ENCODE peak calls at places on chromosomes 4 and X, in ten cellular contexts. One of them, this sample, is unnamed.

GRCh38 chrX:48897157-48897620 is 379 bp downstream of the TIMM17B start:
- DNase-seq in stimulated activated CD4-positive, alpha-beta T cell treated with anti-CD3 and anti-CD28 coated beads, Interleukin-1b, Interleukin-23, amount 100 ng/mL, for 24 hours: no peak
- DNase-seq in retinal pigment epithelial cell: peak
- DNase-seq in dermis microvascular lymphatic vessel endothelial cell: peak
- DNase-seq in NCI-H1105: peak
- DNase-seq in stimulated activated naive B cell treated with anti-CD40 and anti-IgM and Interleukin-4, amounts not matched to agents 10 μg/mL and 1 μg/mL and 100 μg/mL, for 72 hours: peak
- DNase-seq in endodermal cell: peak
- DNase-seq in dorsolateral prefrontal cortex: peak
- DNase-seq in AG09319: no peak
- DNase-seq in OCI-M1: peak
- DNase-seq in this sample: peak

GRCh38 chrX:150913511-150913910 is 15.0 kb upstream of the CD99L2 start:
- DNase-seq in endodermal cell: no peak
- DNase-seq in stimulated activated CD4-positive, alpha-beta T cell treated with anti-CD3 and anti-CD28 coated beads, Interleukin-1b, Interleukin-23, amount 100 ng/mL, for 24 hours: no peak
- DNase-seq in dermis microvascular lymphatic vessel endothelial cell: no peak
- DNase-seq in OCI-M1: peak
- DNase-seq in dorsolateral prefrontal cortex: no peak
- DNase-seq in AG09319: peak
- DNase-seq in NCI-H1105: no peak
- DNase-seq in stimulated activated naive B cell treated with anti-CD40 and anti-IgM and Interleukin-4, amounts not matched to agents 10 μg/mL and 1 μg/mL and 100 μg/mL, for 72 hours: no peak
- DNase-seq in retinal pigment epithelial cell: no peak
- DNase-seq in this sample: no peak

GRCh38 chr4:140019619-140020367 is 134.2 kb downstream of the MAML3 start:
- DNase-seq in dorsolateral prefrontal cortex: no peak
- DNase-seq in retinal pigment epithelial cell: no peak
- DNase-seq in AG09319: no peak
- DNase-seq in dermis microvascular lymphatic vessel endothelial cell: no peak
- DNase-seq in stimulated activated naive B cell treated with anti-CD40 and anti-IgM and Interleukin-4, amounts not matched to agents 10 μg/mL and 1 μg/mL and 100 μg/mL, for 72 hours: no peak
- DNase-seq in NCI-H1105: no peak
- DNase-seq in stimulated activated CD4-positive, alpha-beta T cell treated with anti-CD3 and anti-CD28 coated beads, Interleukin-1b, Interleukin-23, amount 100 ng/mL, for 24 hours: no peak
- DNase-seq in OCI-M1: peak
- DNase-seq in endodermal cell: no peak
- DNase-seq in this sample: no peak

GRCh38 chr4:15976456-15977096 is 13.6 kb upstream of the FGFBP2 start:
- DNase-seq in endodermal cell: peak
- DNase-seq in AG09319: no peak
- DNase-seq in OCI-M1: no peak
- DNase-seq in NCI-H1105: no peak
- DNase-seq in dorsolateral prefrontal cortex: no peak
- DNase-seq in dermis microvascular lymphatic vessel endothelial cell: no peak
- DNase-seq in stimulated activated CD4-positive, alpha-beta T cell treated with anti-CD3 and anti-CD28 coated beads, Interleukin-1b, Interleukin-23, amount 100 ng/mL, for 24 hours: no peak
- DNase-seq in retinal pigment epithelial cell: no peak
- DNase-seq in stimulated activated naive B cell treated with anti-CD40 and anti-IgM and Interleukin-4, amounts not matched to agents 10 μg/mL and 1 μg/mL and 100 μg/mL, for 72 hours: no peak
- DNase-seq in this sample: no peak

GRCh38 chr4:123396294-123397275 is at the start of gene SPRY1:
- DNase-seq in AG09319: no peak
- DNase-seq in stimulated activated CD4-positive, alpha-beta T cell treated with anti-CD3 and anti-CD28 coated beads, Interleukin-1b, Interleukin-23, amount 100 ng/mL, for 24 hours: peak
- DNase-seq in dermis microvascular lymphatic vessel endothelial cell: peak
- DNase-seq in retinal pigment epithelial cell: peak
- DNase-seq in OCI-M1: peak
- DNase-seq in dorsolateral prefrontal cortex: peak
- DNase-seq in stimulated activated naive B cell treated with anti-CD40 and anti-IgM and Interleukin-4, amounts not matched to agents 10 μg/mL and 1 μg/mL and 100 μg/mL, for 72 hours: peak
- DNase-seq in endodermal cell: peak
- DNase-seq in NCI-H1105: peak
- DNase-seq in this sample: no peak

GRCh38 chrX:65196758-65197371 is 220.6 kb upstream of the ZC4H2 start:
- DNase-seq in NCI-H1105: no peak
- DNase-seq in OCI-M1: no peak
- DNase-seq in dermis microvascular lymphatic vessel endothelial cell: no peak
- DNase-seq in dorsolateral prefrontal cortex: peak
- DNase-seq in endodermal cell: peak
- DNase-seq in stimulated activated naive B cell treated with anti-CD40 and anti-IgM and Interleukin-4, amounts not matched to agents 10 μg/mL and 1 μg/mL and 100 μg/mL, for 72 hours: no peak
- DNase-seq in retinal pigment epithelial cell: no peak
- DNase-seq in AG09319: no peak
- DNase-seq in stimulated activated CD4-positive, alpha-beta T cell treated with anti-CD3 and anti-CD28 coated beads, Interleukin-1b, Interleukin-23, amount 100 ng/mL, for 24 hours: no peak
- DNase-seq in this sample: peak

GRCh38 chrX:334331-334891 is 15.8 kb upstream of the GTPBP6 start:
- DNase-seq in AG09319: no peak
- DNase-seq in retinal pigment epithelial cell: no peak
- DNase-seq in dermis microvascular lymphatic vessel endothelial cell: no peak
- DNase-seq in stimulated activated CD4-positive, alpha-beta T cell treated with anti-CD3 and anti-CD28 coated beads, Interleukin-1b, Interleukin-23, amount 100 ng/mL, for 24 hours: no peak
- DNase-seq in OCI-M1: no peak
- DNase-seq in endodermal cell: no peak
- DNase-seq in dorsolateral prefrontal cortex: no peak
- DNase-seq in stimulated activated naive B cell treated with anti-CD40 and anti-IgM and Interleukin-4, amounts not matched to agents 10 μg/mL and 1 μg/mL and 100 μg/mL, for 72 hours: no peak
- DNase-seq in NCI-H1105: no peak
- DNase-seq in this sample: no peak

GRCh38 chrX:70774223-70774622 is 134.3 kb downstream of the TEX11 start:
- DNase-seq in retinal pigment epithelial cell: no peak
- DNase-seq in stimulated activated naive B cell treated with anti-CD40 and anti-IgM and Interleukin-4, amounts not matched to agents 10 μg/mL and 1 μg/mL and 100 μg/mL, for 72 hours: no peak
- DNase-seq in dorsolateral prefrontal cortex: no peak
- DNase-seq in NCI-H1105: no peak
- DNase-seq in dermis microvascular lymphatic vessel endothelial cell: no peak
- DNase-seq in endodermal cell: no peak
- DNase-seq in OCI-M1: peak
- DNase-seq in stimulated activated CD4-positive, alpha-beta T cell treated with anti-CD3 and anti-CD28 coated beads, Interleukin-1b, Interleukin-23, amount 100 ng/mL, for 24 hours: no peak
- DNase-seq in AG09319: no peak
- DNase-seq in this sample: no peak

GRCh38 chr4:17347445-17347844 is 164.4 kb downstream of the QDPR start:
- DNase-seq in endodermal cell: peak
- DNase-seq in stimulated activated CD4-positive, alpha-beta T cell treated with anti-CD3 and anti-CD28 coated beads, Interleukin-1b, Interleukin-23, amount 100 ng/mL, for 24 hours: no peak
- DNase-seq in dermis microvascular lymphatic vessel endothelial cell: peak
- DNase-seq in stimulated activated naive B cell treated with anti-CD40 and anti-IgM and Interleukin-4, amounts not matched to agents 10 μg/mL and 1 μg/mL and 100 μg/mL, for 72 hours: no peak
- DNase-seq in OCI-M1: peak
- DNase-seq in dorsolateral prefrontal cortex: no peak
- DNase-seq in retinal pigment epithelial cell: no peak
- DNase-seq in AG09319: no peak
- DNase-seq in NCI-H1105: no peak
- DNase-seq in this sample: peak

GRCh38 chr4:87117051-87117729 is 103.2 kb downstream of the KLHL8 start:
- DNase-seq in stimulated activated CD4-positive, alpha-beta T cell treated with anti-CD3 and anti-CD28 coated beads, Interleukin-1b, Interleukin-23, amount 100 ng/mL, for 24 hours: no peak
- DNase-seq in stimulated activated naive B cell treated with anti-CD40 and anti-IgM and Interleukin-4, amounts not matched to agents 10 μg/mL and 1 μg/mL and 100 μg/mL, for 72 hours: no peak
- DNase-seq in AG09319: no peak
- DNase-seq in retinal pigment epithelial cell: peak
- DNase-seq in dermis microvascular lymphatic vessel endothelial cell: no peak
- DNase-seq in NCI-H1105: no peak
- DNase-seq in dorsolateral prefrontal cortex: no peak
- DNase-seq in endodermal cell: no peak
- DNase-seq in OCI-M1: no peak
- DNase-seq in this sample: peak

GRCh38 chrX:16807548-16807947 is 21.3 kb downstream of the TXLNG start:
- DNase-seq in stimulated activated naive B cell treated with anti-CD40 and anti-IgM and Interleukin-4, amounts not matched to agents 10 μg/mL and 1 μg/mL and 100 μg/mL, for 72 hours: no peak
- DNase-seq in AG09319: no peak
- DNase-seq in stimulated activated CD4-positive, alpha-beta T cell treated with anti-CD3 and anti-CD28 coated beads, Interleukin-1b, Interleukin-23, amount 100 ng/mL, for 24 hours: no peak
- DNase-seq in NCI-H1105: no peak
- DNase-seq in dorsolateral prefrontal cortex: no peak
- DNase-seq in OCI-M1: peak
- DNase-seq in endodermal cell: peak
- DNase-seq in dermis microvascular lymphatic vessel endothelial cell: peak
- DNase-seq in retinal pigment epithelial cell: no peak
- DNase-seq in this sample: peak

GRCh38 chr4:102825261-102826071 is 1.9 kb downstream of the UBE2D3 start:
- DNase-seq in stimulated activated CD4-positive, alpha-beta T cell treated with anti-CD3 and anti-CD28 coated beads, Interleukin-1b, Interleukin-23, amount 100 ng/mL, for 24 hours: no peak
- DNase-seq in dermis microvascular lymphatic vessel endothelial cell: peak
- DNase-seq in endodermal cell: peak
- DNase-seq in retinal pigment epithelial cell: no peak
- DNase-seq in stimulated activated naive B cell treated with anti-CD40 and anti-IgM and Interleukin-4, amounts not matched to agents 10 μg/mL and 1 μg/mL and 100 μg/mL, for 72 hours: peak
- DNase-seq in OCI-M1: peak
- DNase-seq in AG09319: peak
- DNase-seq in dorsolateral prefrontal cortex: peak
- DNase-seq in NCI-H1105: no peak
- DNase-seq in this sample: peak

GRCh38 chrX:42519666-42520231 is 258.2 kb downstream of the PPP1R2C start:
- DNase-seq in NCI-H1105: no peak
- DNase-seq in dorsolateral prefrontal cortex: no peak
- DNase-seq in dermis microvascular lymphatic vessel endothelial cell: no peak
- DNase-seq in stimulated activated naive B cell treated with anti-CD40 and anti-IgM and Interleukin-4, amounts not matched to agents 10 μg/mL and 1 μg/mL and 100 μg/mL, for 72 hours: no peak
- DNase-seq in OCI-M1: peak
- DNase-seq in endodermal cell: no peak
- DNase-seq in retinal pigment epithelial cell: peak
- DNase-seq in AG09319: peak
- DNase-seq in stimulated activated CD4-positive, alpha-beta T cell treated with anti-CD3 and anti-CD28 coated beads, Interleukin-1b, Interleukin-23, amount 100 ng/mL, for 24 hours: no peak
- DNase-seq in this sample: peak

GRCh38 chrX:76253432-76253831 is 80.6 kb downstream of the PBDC1 start:
- DNase-seq in stimulated activated CD4-positive, alpha-beta T cell treated with anti-CD3 and anti-CD28 coated beads, Interleukin-1b, Interleukin-23, amount 100 ng/mL, for 24 hours: no peak
- DNase-seq in AG09319: peak
- DNase-seq in stimulated activated naive B cell treated with anti-CD40 and anti-IgM and Interleukin-4, amounts not matched to agents 10 μg/mL and 1 μg/mL and 100 μg/mL, for 72 hours: peak
- DNase-seq in dorsolateral prefrontal cortex: no peak
- DNase-seq in OCI-M1: peak
- DNase-seq in dermis microvascular lymphatic vessel endothelial cell: peak
- DNase-seq in NCI-H1105: peak
- DNase-seq in endodermal cell: peak
- DNase-seq in retinal pigment epithelial cell: no peak
- DNase-seq in this sample: peak

GRCh38 chrX:2691543-2692220 is 587 bp downstream of the CD99 start:
- DNase-seq in dorsolateral prefrontal cortex: no peak
- DNase-seq in dermis microvascular lymphatic vessel endothelial cell: no peak
- DNase-seq in AG09319: no peak
- DNase-seq in stimulated activated CD4-positive, alpha-beta T cell treated with anti-CD3 and anti-CD28 coated beads, Interleukin-1b, Interleukin-23, amount 100 ng/mL, for 24 hours: no peak
- DNase-seq in endodermal cell: no peak
- DNase-seq in OCI-M1: no peak
- DNase-seq in stimulated activated naive B cell treated with anti-CD40 and anti-IgM and Interleukin-4, amounts not matched to agents 10 μg/mL and 1 μg/mL and 100 μg/mL, for 72 hours: no peak
- DNase-seq in retinal pigment epithelial cell: no peak
- DNase-seq in NCI-H1105: no peak
- DNase-seq in this sample: peak

GRCh38 chr4:102493794-102494193 is 7.4 kb upstream of the NFKB1 start:
- DNase-seq in stimulated activated naive B cell treated with anti-CD40 and anti-IgM and Interleukin-4, amounts not matched to agents 10 μg/mL and 1 μg/mL and 100 μg/mL, for 72 hours: no peak
- DNase-seq in OCI-M1: no peak
- DNase-seq in dorsolateral prefrontal cortex: no peak
- DNase-seq in stimulated activated CD4-positive, alpha-beta T cell treated with anti-CD3 and anti-CD28 coated beads, Interleukin-1b, Interleukin-23, amount 100 ng/mL, for 24 hours: no peak
- DNase-seq in endodermal cell: no peak
- DNase-seq in AG09319: no peak
- DNase-seq in retinal pigment epithelial cell: no peak
- DNase-seq in NCI-H1105: peak
- DNase-seq in dermis microvascular lymphatic vessel endothelial cell: no peak
- DNase-seq in this sample: no peak

GRCh38 chr4:7812191-7812860 is 127.3 kb downstream of the AFAP1 start:
- DNase-seq in retinal pigment epithelial cell: no peak
- DNase-seq in NCI-H1105: no peak
- DNase-seq in AG09319: no peak
- DNase-seq in stimulated activated CD4-positive, alpha-beta T cell treated with anti-CD3 and anti-CD28 coated beads, Interleukin-1b, Interleukin-23, amount 100 ng/mL, for 24 hours: no peak
- DNase-seq in OCI-M1: no peak
- DNase-seq in stimulated activated naive B cell treated with anti-CD40 and anti-IgM and Interleukin-4, amounts not matched to agents 10 μg/mL and 1 μg/mL and 100 μg/mL, for 72 hours: no peak
- DNase-seq in endodermal cell: no peak
- DNase-seq in dermis microvascular lymphatic vessel endothelial cell: no peak
- DNase-seq in dorsolateral prefrontal cortex: no peak
- DNase-seq in this sample: no peak

GRCh38 chr4:742742-743311 is 37.2 kb downstream of the PCGF3 start:
- DNase-seq in dorsolateral prefrontal cortex: no peak
- DNase-seq in AG09319: no peak
- DNase-seq in retinal pigment epithelial cell: no peak
- DNase-seq in stimulated activated naive B cell treated with anti-CD40 and anti-IgM and Interleukin-4, amounts not matched to agents 10 μg/mL and 1 μg/mL and 100 μg/mL, for 72 hours: peak
- DNase-seq in endodermal cell: peak
- DNase-seq in stimulated activated CD4-positive, alpha-beta T cell treated with anti-CD3 and anti-CD28 coated beads, Interleukin-1b, Interleukin-23, amount 100 ng/mL, for 24 hours: peak
- DNase-seq in NCI-H1105: no peak
- DNase-seq in OCI-M1: peak
- DNase-seq in dermis microvascular lymphatic vessel endothelial cell: peak
- DNase-seq in this sample: peak

GRCh38 chr4:138334346-138335016 is 92.3 kb upstream of the SLC7A11 start:
- DNase-seq in endodermal cell: no peak
- DNase-seq in dorsolateral prefrontal cortex: no peak
- DNase-seq in OCI-M1: no peak
- DNase-seq in AG09319: no peak
- DNase-seq in retinal pigment epithelial cell: no peak
- DNase-seq in NCI-H1105: no peak
- DNase-seq in stimulated activated naive B cell treated with anti-CD40 and anti-IgM and Interleukin-4, amounts not matched to agents 10 μg/mL and 1 μg/mL and 100 μg/mL, for 72 hours: no peak
- DNase-seq in dermis microvascular lymphatic vessel endothelial cell: no peak
- DNase-seq in stimulated activated CD4-positive, alpha-beta T cell treated with anti-CD3 and anti-CD28 coated beads, Interleukin-1b, Interleukin-23, amount 100 ng/mL, for 24 hours: no peak
- DNase-seq in this sample: no peak

GRCh38 chr4:173835863-173836262 is 305.8 kb upstream of the HAND2 start:
- DNase-seq in retinal pigment epithelial cell: peak
- DNase-seq in dorsolateral prefrontal cortex: peak
- DNase-seq in endodermal cell: peak
- DNase-seq in dermis microvascular lymphatic vessel endothelial cell: no peak
- DNase-seq in NCI-H1105: no peak
- DNase-seq in stimulated activated naive B cell treated with anti-CD40 and anti-IgM and Interleukin-4, amounts not matched to agents 10 μg/mL and 1 μg/mL and 100 μg/mL, for 72 hours: no peak
- DNase-seq in OCI-M1: peak
- DNase-seq in stimulated activated CD4-positive, alpha-beta T cell treated with anti-CD3 and anti-CD28 coated beads, Interleukin-1b, Interleukin-23, amount 100 ng/mL, for 24 hours: no peak
- DNase-seq in AG09319: no peak
- DNase-seq in this sample: no peak

GRCh38 chr4:3374667-3375066 is 67.1 kb upstream of the HGFAC start:
- DNase-seq in dorsolateral prefrontal cortex: no peak
- DNase-seq in NCI-H1105: no peak
- DNase-seq in stimulated activated naive B cell treated with anti-CD40 and anti-IgM and Interleukin-4, amounts not matched to agents 10 μg/mL and 1 μg/mL and 100 μg/mL, for 72 hours: no peak
- DNase-seq in AG09319: no peak
- DNase-seq in dermis microvascular lymphatic vessel endothelial cell: no peak
- DNase-seq in retinal pigment epithelial cell: no peak
- DNase-seq in OCI-M1: no peak
- DNase-seq in stimulated activated CD4-positive, alpha-beta T cell treated with anti-CD3 and anti-CD28 coated beads, Interleukin-1b, Interleukin-23, amount 100 ng/mL, for 24 hours: no peak
- DNase-seq in endodermal cell: no peak
- DNase-seq in this sample: no peak

GRCh38 chr4:184807261-184807660 is 18.5 kb downstream of the ACSL1 start:
- DNase-seq in OCI-M1: no peak
- DNase-seq in NCI-H1105: no peak
- DNase-seq in retinal pigment epithelial cell: no peak
- DNase-seq in endodermal cell: no peak
- DNase-seq in stimulated activated naive B cell treated with anti-CD40 and anti-IgM and Interleukin-4, amounts not matched to agents 10 μg/mL and 1 μg/mL and 100 μg/mL, for 72 hours: no peak
- DNase-seq in AG09319: no peak
- DNase-seq in dermis microvascular lymphatic vessel endothelial cell: no peak
- DNase-seq in dorsolateral prefrontal cortex: no peak
- DNase-seq in stimulated activated CD4-positive, alpha-beta T cell treated with anti-CD3 and anti-CD28 coated beads, Interleukin-1b, Interleukin-23, amount 100 ng/mL, for 24 hours: no peak
- DNase-seq in this sample: peak

GRCh38 chr4:15755321-15755750 is 22.8 kb upstream of the CD38 start:
- DNase-seq in NCI-H1105: no peak
- DNase-seq in dorsolateral prefrontal cortex: no peak
- DNase-seq in retinal pigment epithelial cell: peak
- DNase-seq in OCI-M1: no peak
- DNase-seq in AG09319: no peak
- DNase-seq in stimulated activated CD4-positive, alpha-beta T cell treated with anti-CD3 and anti-CD28 coated beads, Interleukin-1b, Interleukin-23, amount 100 ng/mL, for 24 hours: no peak
- DNase-seq in dermis microvascular lymphatic vessel endothelial cell: peak
- DNase-seq in endodermal cell: no peak
- DNase-seq in stimulated activated naive B cell treated with anti-CD40 and anti-IgM and Interleukin-4, amounts not matched to agents 10 μg/mL and 1 μg/mL and 100 μg/mL, for 72 hours: peak
- DNase-seq in this sample: no peak

GRCh38 chr4:27008693-27009092 is 148.1 kb downstream of the STIM2 start:
- DNase-seq in stimulated activated naive B cell treated with anti-CD40 and anti-IgM and Interleukin-4, amounts not matched to agents 10 μg/mL and 1 μg/mL and 100 μg/mL, for 72 hours: no peak
- DNase-seq in retinal pigment epithelial cell: no peak
- DNase-seq in dermis microvascular lymphatic vessel endothelial cell: no peak
- DNase-seq in stimulated activated CD4-positive, alpha-beta T cell treated with anti-CD3 and anti-CD28 coated beads, Interleukin-1b, Interleukin-23, amount 100 ng/mL, for 24 hours: no peak
- DNase-seq in NCI-H1105: no peak
- DNase-seq in dorsolateral prefrontal cortex: no peak
- DNase-seq in AG09319: no peak
- DNase-seq in OCI-M1: peak
- DNase-seq in endodermal cell: no peak
- DNase-seq in this sample: no peak

GRCh38 chr4:138014664-138015288 is 227.4 kb downstream of the SLC7A11 start:
- DNase-seq in AG09319: no peak
- DNase-seq in retinal pigment epithelial cell: no peak
- DNase-seq in endodermal cell: no peak
- DNase-seq in stimulated activated naive B cell treated with anti-CD40 and anti-IgM and Interleukin-4, amounts not matched to agents 10 μg/mL and 1 μg/mL and 100 μg/mL, for 72 hours: no peak
- DNase-seq in NCI-H1105: no peak
- DNase-seq in dermis microvascular lymphatic vessel endothelial cell: no peak
- DNase-seq in dorsolateral prefrontal cortex: no peak
- DNase-seq in OCI-M1: no peak
- DNase-seq in stimulated activated CD4-positive, alpha-beta T cell treated with anti-CD3 and anti-CD28 coated beads, Interleukin-1b, Interleukin-23, amount 100 ng/mL, for 24 hours: no peak
- DNase-seq in this sample: no peak

GRCh38 chrX:126165721-126166401 is at the start of gene DCAF12L2:
- DNase-seq in dermis microvascular lymphatic vessel endothelial cell: no peak
- DNase-seq in dorsolateral prefrontal cortex: peak
- DNase-seq in stimulated activated naive B cell treated with anti-CD40 and anti-IgM and Interleukin-4, amounts not matched to agents 10 μg/mL and 1 μg/mL and 100 μg/mL, for 72 hours: no peak
- DNase-seq in retinal pigment epithelial cell: no peak
- DNase-seq in endodermal cell: peak
- DNase-seq in AG09319: no peak
- DNase-seq in NCI-H1105: peak
- DNase-seq in OCI-M1: no peak
- DNase-seq in stimulated activated CD4-positive, alpha-beta T cell treated with anti-CD3 and anti-CD28 coated beads, Interleukin-1b, Interleukin-23, amount 100 ng/mL, for 24 hours: no peak
- DNase-seq in this sample: no peak

GRCh38 chrX:130082244-130083106 is 27.8 kb downstream of the ELF4 start:
- DNase-seq in AG09319: no peak
- DNase-seq in NCI-H1105: no peak
- DNase-seq in OCI-M1: peak
- DNase-seq in retinal pigment epithelial cell: no peak
- DNase-seq in dermis microvascular lymphatic vessel endothelial cell: no peak
- DNase-seq in endodermal cell: no peak
- DNase-seq in dorsolateral prefrontal cortex: no peak
- DNase-seq in stimulated activated naive B cell treated with anti-CD40 and anti-IgM and Interleukin-4, amounts not matched to agents 10 μg/mL and 1 μg/mL and 100 μg/mL, for 72 hours: peak
- DNase-seq in stimulated activated CD4-positive, alpha-beta T cell treated with anti-CD3 and anti-CD28 coated beads, Interleukin-1b, Interleukin-23, amount 100 ng/mL, for 24 hours: no peak
- DNase-seq in this sample: no peak

GRCh38 chr4:137532869-137533236 is 559 bp upstream of the PCDH18 start:
- DNase-seq in AG09319: no peak
- DNase-seq in dermis microvascular lymphatic vessel endothelial cell: no peak
- DNase-seq in endodermal cell: no peak
- DNase-seq in stimulated activated naive B cell treated with anti-CD40 and anti-IgM and Interleukin-4, amounts not matched to agents 10 μg/mL and 1 μg/mL and 100 μg/mL, for 72 hours: no peak
- DNase-seq in NCI-H1105: no peak
- DNase-seq in stimulated activated CD4-positive, alpha-beta T cell treated with anti-CD3 and anti-CD28 coated beads, Interleukin-1b, Interleukin-23, amount 100 ng/mL, for 24 hours: no peak
- DNase-seq in dorsolateral prefrontal cortex: no peak
- DNase-seq in OCI-M1: peak
- DNase-seq in retinal pigment epithelial cell: no peak
- DNase-seq in this sample: no peak

This sample was measured in T47D.